ENCODE peak calls at places on chromosomes 12 and 14, in six cellular contexts. K is GM13977, B is pancreas, L is WTC11, P is epithelial cell of proximal tubule, C is upper lobe of left lung. N is an unnamed sample.

GRCh38 chr12:51822261-51822616 is 26.3 kb downstream of the FIGNL2 start:
- DNase-seq in K (no peak), B (no peak), C (no peak), L (no peak), P (no peak), N (no peak)

GRCh38 chr12:57040750-57041149 is 9.2 kb downstream of the MYO1A start:
- DNase-seq in P (no peak), B (no peak), K (no peak), L (no peak), C (no peak), N (no peak)

GRCh38 chr14:104699426-104699748 is 10.0 kb downstream of the INF2 start:
- DNase-seq in B (no peak), K (no peak), C (peak), P (no peak), L (no peak), N (no peak)

GRCh38 chr12:64102339-64102738 is 119.8 kb downstream of the KICS2 start:
- DNase-seq in C (no peak), L (no peak), B (no peak), K (no peak), P (no peak), N (no peak)

GRCh38 chr12:1918081-1918874 is at the start of gene CACNA2D4:
- DNase-seq in P (no peak), L (no peak), C (peak), K (peak), B (no peak), N (peak)

GRCh38 chr12:79451365-79451764 is 239.4 kb downstream of the PAWR start:
- DNase-seq in L (no peak), C (no peak), P (no peak), B (no peak), K (no peak), N (peak)

GRCh38 chr12:113359133-113359938 is 949 bp downstream of the PLBD2 start:
- DNase-seq in B (peak), L (no peak), C (no peak), P (no peak), K (no peak), N (no peak)

GRCh38 chr12:57611116-57611809 is at the start of gene ARHGEF25:
- DNase-seq in P (no peak), K (peak), C (peak), B (peak), L (peak), N (peak)

GRCh38 chr12:6141048-6141447 is 16.6 kb upstream of the VWF start:
- DNase-seq in C (no peak), P (no peak), L (no peak), K (no peak), B (no peak), N (peak)

GRCh38 chr14:29842228-29842627 is 85.4 kb downstream of the PRKD1 start:
- DNase-seq in P (no peak), L (no peak), B (no peak), C (no peak), K (no peak), N (no peak)

GRCh38 chr12:107749094-107749493 is 11.8 kb downstream of the PRDM4 start:
- DNase-seq in C (no peak), K (no peak), L (no peak), B (no peak), P (no peak), N (no peak)

GRCh38 chr14:65286443-65286842 is 126.1 kb upstream of the FUT8 start:
- DNase-seq in P (no peak), C (no peak), B (no peak), K (peak), L (no peak), N (peak)

GRCh38 chr14:85531594-85532391 is 1.8 kb downstream of the FLRT2 start:
- DNase-seq in P (no peak), B (peak), K (no peak), C (peak), L (peak), N (peak)

GRCh38 chr12:52018448-52019122 is 11.8 kb downstream of the TAMALIN start:
- DNase-seq in B (no peak), P (no peak), L (no peak), K (no peak), C (no peak), N (no peak)

GRCh38 chr14:53842938-53843337 is 113.7 kb downstream of the BMP4 start:
- DNase-seq in B (no peak), L (no peak), K (no peak), C (no peak), P (peak), N (no peak)

GRCh38 chr12:70692681-70693288 is 55.6 kb upstream of the PTPRB start:
- DNase-seq in K (no peak), P (no peak), C (no peak), L (no peak), B (no peak), N (no peak)

GRCh38 chr14:71661441-71661840 is 270.8 kb upstream of the RGS6 start:
- DNase-seq in L (no peak), C (no peak), P (no peak), B (no peak), K (no peak), N (no peak)

GRCh38 chr12:88578821-88579518 is 1.3 kb downstream of the KITLG start:
- DNase-seq in B (no peak), P (no peak), K (peak), C (no peak), L (peak), N (no peak)

GRCh38 chr12:96343347-96343954 is 56.8 kb downstream of the CDK17 start:
- DNase-seq in B (no peak), L (no peak), K (peak), C (no peak), P (no peak), N (peak)

GRCh38 chr12:14394317-14395058 is 29.0 kb downstream of the ATF7IP start:
- DNase-seq in K (peak), B (no peak), L (no peak), P (no peak), C (no peak), N (no peak)

GRCh38 chr12:1932264-1932777 is 13.9 kb upstream of the CACNA2D4 start:
- DNase-seq in B (no peak), L (no peak), C (peak), K (peak), P (peak), N (peak)

GRCh38 chr12:3195859-3196483 is 118.8 kb downstream of the TSPAN9 start:
- DNase-seq in B (no peak), P (no peak), K (no peak), C (no peak), L (no peak), N (no peak)

GRCh38 chr12:46556820-46557524 is 184.4 kb upstream of the SLC38A2 start:
- DNase-seq in L (no peak), B (no peak), K (no peak), P (no peak), C (no peak), N (no peak)

GRCh38 chr14:104567141-104567956 is 12.2 kb upstream of the C14orf180 start:
- DNase-seq in B (no peak), L (no peak), P (no peak), K (no peak), C (peak), N (no peak)

GRCh38 chr12:108097160-108097911 is 31.8 kb upstream of the WSCD2 start:
- DNase-seq in L (no peak), K (no peak), C (no peak), B (no peak), P (no peak), N (no peak)

GRCh38 chr14:59254911-59255545 is 66.6 kb downstream of the DAAM1 start:
- DNase-seq in L (no peak), K (no peak), P (no peak), C (no peak), B (peak), N (no peak)

GRCh38 chr12:6182279-6182898 is 17.8 kb upstream of the CD9 start:
- DNase-seq in C (peak), K (no peak), L (no peak), P (no peak), B (no peak), N (no peak)

GRCh38 chr14:64117671-64118402 is 176.3 kb downstream of the ESR2 start:
- DNase-seq in K (no peak), L (no peak), C (peak), B (peak), P (peak), N (no peak)

GRCh38 chr12:34033628-34034296 is 11.5 kb downstream of the ALG10 start:
- DNase-seq in C (no peak), B (no peak), P (no peak), L (no peak), K (peak), N (peak)

GRCh38 chr12:45388545-45388944 is 172.7 kb downstream of the ANO6 start:
- DNase-seq in L (no peak), B (no peak), K (no peak), C (no peak), P (peak), N (no peak)

GRCh38 chr12:90977224-90977623 is 22.2 kb upstream of the CCER1 start:
- DNase-seq in P (no peak), L (no peak), B (no peak), C (no peak), K (no peak), N (no peak)

GRCh38 chr12:31715283-31715825 is 13.5 kb downstream of the AMN1 start:
- DNase-seq in K (peak), C (no peak), P (no peak), L (no peak), B (no peak), N (peak)

GRCh38 chr12:70691018-70691672 is 53.9 kb upstream of the PTPRB start:
- DNase-seq in L (no peak), B (no peak), P (no peak), K (no peak), C (no peak), N (no peak)

GRCh38 chr12:69885656-69886055 is 60.6 kb downstream of the MYRFL start:
- DNase-seq in P (no peak), L (no peak), B (no peak), K (peak), C (no peak), N (peak)

GRCh38 chr12:113980537-113981337 is 14.6 kb upstream of the RBM19 start:
- DNase-seq in C (no peak), B (no peak), P (no peak), K (peak), L (peak), N (peak)

GRCh38 chr12:69275471-69275891 is 36.1 kb downstream of the CPSF6 start:
- DNase-seq in C (no peak), P (no peak), B (no peak), L (no peak), K (no peak), N (no peak)

GRCh38 chr12:105769486-105769885 is 369.3 kb downstream of the NUAK1 start:
- DNase-seq in P (no peak), C (no peak), L (no peak), B (no peak), K (no peak), N (no peak)

DNA sequence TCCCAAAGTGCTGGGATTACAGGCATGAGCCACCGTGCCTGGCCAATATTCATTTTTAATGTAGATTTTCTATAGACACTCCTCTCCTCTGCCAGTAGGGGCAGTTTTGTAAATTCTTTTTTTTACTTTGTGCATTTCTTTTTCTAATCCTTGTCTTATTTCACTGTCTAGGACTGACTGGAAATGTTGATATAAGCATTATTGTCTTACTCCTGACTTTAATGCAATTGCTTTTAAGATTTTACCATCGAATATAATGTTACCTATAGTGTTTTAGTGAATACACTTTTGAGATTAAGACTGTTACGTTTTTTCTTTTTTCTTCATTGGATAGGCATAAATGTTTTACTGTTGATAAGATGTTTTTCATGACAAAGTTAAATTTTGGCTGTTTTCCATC is 35.4 kb upstream of the EMP1 start:
- DNase-seq in C (no peak), K (no peak), B (no peak), P (no peak), L (no peak), N (no peak)
- TF ChIP-seq CTCF in C (no peak), K (no peak), B (no peak), P (peak), L (no peak), N (no peak)

GRCh38 chr14:44505588-44505987 is 1.5 kb downstream of the FSCB start:
- DNase-seq in C (no peak), B (no peak), L (peak), P (no peak), K (no peak), N (no peak)
- TF ChIP-seq CTCF in C (no peak), B (no peak), L (no peak), P (no peak), K (peak), N (no peak)

GRCh38 chr12:47855502-47855901 is 35.8 kb upstream of the HDAC7 start:
- DNase-seq in B (no peak), P (no peak), C (no peak), L (no peak), K (no peak), N (no peak)
- TF ChIP-seq CTCF in B (no peak), P (no peak), C (no peak), L (no peak), K (no peak), N (no peak)

GRCh38 chr14:56168007-56168616 is 49.9 kb downstream of the PELI2 start:
- DNase-seq in C (no peak), L (no peak), B (peak), K (no peak), P (no peak), N (no peak)
- TF ChIP-seq CTCF in C (no peak), L (no peak), B (no peak), K (no peak), P (no peak), N (no peak)

DNA sequence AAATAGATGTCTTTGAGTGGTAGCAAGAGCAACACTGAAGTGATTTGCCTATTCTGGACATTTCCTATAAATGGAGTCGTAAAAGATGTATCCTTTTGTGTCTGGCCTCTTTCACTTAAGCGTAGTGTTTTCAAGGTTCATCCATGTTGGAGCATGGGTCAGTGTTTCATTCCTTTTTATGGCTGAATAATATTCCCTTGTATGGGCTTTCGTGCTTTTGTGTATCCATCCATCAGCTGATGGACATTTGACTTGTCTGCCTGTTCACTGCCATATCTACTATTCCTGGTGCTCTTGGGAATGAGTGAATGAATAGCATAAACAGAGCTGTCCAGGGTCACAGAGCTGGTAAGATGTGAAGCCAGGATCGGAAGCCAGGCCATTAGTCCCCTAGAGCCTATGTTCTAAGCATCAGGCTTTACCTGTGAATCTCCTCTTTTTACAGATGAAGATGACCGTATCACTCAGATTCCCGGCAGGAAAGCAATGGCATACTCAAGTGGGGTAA is 1.8 kb upstream of the P2RX7 start:
- DNase-seq in B (no peak), C (no peak), L (no peak), K (no peak), P (no peak), N (no peak)
- TF ChIP-seq CTCF in B (no peak), C (no peak), L (no peak), K (no peak), P (no peak), N (no peak)

GRCh38 chr14:78902010-78902623 is 731.9 kb downstream of the NRXN3 start:
- DNase-seq in K (no peak), C (no peak), B (peak), P (peak), L (peak), N (no peak)
- TF ChIP-seq CTCF in K (peak), C (no peak), B (no peak), P (peak), L (peak), N (peak)

GRCh38 chr14:68408680-68409079 is 384.2 kb downstream of the ZFP36L1 start:
- DNase-seq in C (no peak), B (no peak), P (no peak), K (no peak), L (no peak), N (no peak)
- TF ChIP-seq CTCF in C (no peak), B (no peak), P (peak), K (peak), L (no peak), N (no peak)

GRCh38 chr12:123979566-123979965 is 6.6 kb downstream of the ZNF664 start:
- DNase-seq in P (no peak), K (no peak), L (no peak), B (no peak), C (no peak), N (no peak)
- TF ChIP-seq CTCF in P (no peak), K (no peak), L (no peak), B (no peak), C (no peak), N (no peak)

DNA sequence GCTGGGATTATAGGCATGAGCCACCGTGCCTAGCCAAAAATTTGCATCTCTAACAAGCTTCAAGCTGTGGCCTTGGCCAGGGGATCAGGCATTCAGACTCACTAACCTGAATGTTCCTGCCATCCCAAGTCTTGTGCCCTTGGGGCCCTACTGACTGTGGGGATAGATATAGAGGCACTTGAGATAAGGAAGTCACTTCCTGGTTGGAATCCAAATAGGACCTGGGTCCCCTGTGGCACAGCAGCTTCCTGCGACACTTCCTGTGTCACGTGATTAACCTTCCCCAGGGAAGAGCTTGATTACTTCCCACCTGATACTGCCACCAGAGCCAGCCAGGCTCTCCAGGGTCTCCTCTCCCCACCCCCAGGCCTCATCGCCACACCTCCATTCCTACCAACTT is 128.2 kb downstream of the BCL11B start:
- DNase-seq in C (no peak), L (no peak), K (no peak), P (no peak), B (no peak), N (no peak)
- TF ChIP-seq CTCF in C (no peak), L (no peak), K (no peak), P (no peak), B (no peak), N (no peak)

DNA sequence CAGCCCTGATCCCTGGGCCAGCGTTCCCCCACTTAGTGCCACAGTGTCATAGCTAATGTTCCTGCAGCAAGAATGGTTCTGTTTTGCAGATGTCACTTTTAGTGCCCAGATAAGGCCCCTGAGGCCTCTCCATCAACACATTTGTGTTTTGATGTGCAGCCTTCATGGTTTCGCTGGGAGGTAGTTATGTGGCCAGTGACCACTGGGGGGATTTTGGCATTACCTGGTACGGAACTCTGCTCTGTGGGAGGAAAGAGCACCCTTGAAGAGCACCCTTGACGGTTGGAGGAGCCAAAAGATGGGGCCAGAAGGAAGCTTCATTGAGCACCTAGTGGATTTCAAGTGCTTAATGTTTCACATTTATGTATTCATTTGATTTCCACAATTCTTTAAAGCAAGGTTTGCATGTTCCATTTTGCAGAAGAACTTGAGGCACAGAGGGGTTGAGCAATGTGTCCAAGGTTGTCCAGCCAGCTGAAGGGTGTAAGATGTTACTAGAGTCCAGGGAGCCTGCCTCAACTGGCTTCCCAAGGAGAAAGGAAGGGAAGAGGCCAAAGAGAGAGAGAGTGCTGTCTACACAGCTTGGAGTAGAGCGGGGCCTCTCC is 13.0 kb downstream of the SERPINA11 start:
- DNase-seq in C (no peak), P (no peak), K (no peak), B (no peak), L (no peak), N (no peak)
- TF ChIP-seq CTCF in C (no peak), P (no peak), K (no peak), B (no peak), L (no peak), N (no peak)